ENCODE peak calls at places on chromosomes 16 and 17, in four cellular contexts. Q is putamen, I is Calu3, X is RWPE1. F is an unnamed sample.

GRCh38 chr16:69555867-69556266 is 9.9 kb upstream of the NFAT5 start:
- DNase-seq in Q (no peak), I (no peak), X (no peak), F (no peak)

GRCh38 chr17:81652901-81653771 is 3.2 kb downstream of the PDE6G start:
- DNase-seq in Q (no peak), I (no peak), X (no peak), F (no peak)

GRCh38 chr16:73527191-73527590 is 479.3 kb upstream of the ZFHX3 start:
- DNase-seq in Q (no peak), I (no peak), X (no peak), F (peak)

GRCh38 chr16:3175157-3176153 is 12.5 kb upstream of the OR1F1 start:
- DNase-seq in Q (no peak), I (peak), X (no peak), F (no peak)

GRCh38 chr17:32103476-32104113 is 38.7 kb upstream of the RHOT1 start:
- DNase-seq in Q (no peak), I (no peak), X (no peak), F (no peak)

GRCh38 chr16:58121132-58121531 is 8.0 kb downstream of the CFAP20 start:
- DNase-seq in Q (no peak), I (no peak), X (peak), F (no peak)

GRCh38 chr17:82205720-82206508 is 6.7 kb downstream of the CCDC57 start:
- DNase-seq in Q (peak), I (peak), X (peak), F (peak)

GRCh38 chr17:19672009-19672837 is 23.7 kb downstream of the ALDH3A2 start:
- DNase-seq in Q (peak), I (peak), X (no peak), F (peak)

GRCh38 chr17:1058423-1059130 is 61.6 kb downstream of the TIMM22 start:
- DNase-seq in Q (no peak), I (peak), X (peak), F (no peak)

GRCh38 chr17:18261146-18261515 is 669 bp downstream of the MIEF2 start:
- DNase-seq in Q (no peak), I (peak), X (peak), F (peak)

GRCh38 chr17:28657756-28658155 is 4.0 kb downstream of the SDF2 start:
- DNase-seq in Q (no peak), I (no peak), X (no peak), F (no peak)

GRCh38 chr16:86707581-86707980 is 129.2 kb downstream of the FOXL1 start:
- DNase-seq in Q (no peak), I (no peak), X (no peak), F (no peak)

GRCh38 chr17:1648582-1649115 is 1.0 kb downstream of the RILP start:
- DNase-seq in Q (peak), I (peak), X (peak), F (peak)

GRCh38 chr17:71432378-71433315 is 688.2 kb upstream of the SOX9 start:
- DNase-seq in Q (no peak), I (no peak), X (no peak), F (no peak)

GRCh38 chr16:84986102-84986501 is 25.2 kb downstream of the ZDHHC7 start:
- DNase-seq in Q (peak), I (no peak), X (no peak), F (no peak)

GRCh38 chr16:31118223-31119155 is 1.0 kb downstream of the KAT8 start:
- DNase-seq in Q (no peak), I (no peak), X (peak), F (no peak)

GRCh38 chr17:44919411-44919810 is 4.1 kb upstream of the GFAP start:
- DNase-seq in Q (no peak), I (no peak), X (no peak), F (no peak)

GRCh38 chr17:81287155-81287554 is 8.0 kb downstream of the SLC38A10 start:
- DNase-seq in Q (no peak), I (no peak), X (no peak), F (no peak)

GRCh38 chr16:24853830-24854229 is 8.1 kb downstream of the SLC5A11 start:
- DNase-seq in Q (peak), I (peak), X (no peak), F (no peak)

GRCh38 chr16:27641260-27641659 is 91.3 kb downstream of the KATNIP start:
- DNase-seq in Q (no peak), I (no peak), X (no peak), F (no peak)

GRCh38 chr17:1629647-1630310 is 1.1 kb upstream of the SLC43A2 start:
- DNase-seq in Q (no peak), I (peak), X (no peak), F (peak)

GRCh38 chr16:72884037-72884436 is 163.9 kb downstream of the ZFHX3 start:
- DNase-seq in Q (no peak), I (no peak), X (no peak), F (no peak)

GRCh38 chr17:31674717-31675349 is 184.2 kb downstream of the COPRS start:
- DNase-seq in Q (no peak), I (no peak), X (peak), F (no peak)

GRCh38 chr17:34556384-34556783 is 23.0 kb upstream of the TMEM132E start:
- DNase-seq in Q (no peak), I (no peak), X (no peak), F (no peak)

GRCh38 chr17:45228121-45228941 is 6.6 kb downstream of the FMNL1 start:
- DNase-seq in Q (no peak), I (no peak), X (no peak), F (peak)

GRCh38 chr16:35552763-35553162 is 2093.4 kb downstream of the TP53TG3F start:
- DNase-seq in Q (no peak), I (no peak), X (no peak), F (no peak)

GRCh38 chr16:81449241-81449640 is 4.6 kb downstream of the CMIP start:
- DNase-seq in Q (no peak), I (no peak), X (no peak), F (no peak)

GRCh38 chr17:28812980-28813377 is 29.6 kb downstream of the FAM222B start:
- DNase-seq in Q (no peak), I (no peak), X (peak), F (no peak)

GRCh38 chr17:21493993-21494392 is 117.8 kb downstream of the KCNJ12 start:
- DNase-seq in Q (no peak), I (no peak), X (no peak), F (no peak)

GRCh38 chr17:80445152-80446110 is 30.5 kb downstream of the ENDOV start:
- DNase-seq in Q (peak), I (no peak), X (no peak), F (no peak)

GRCh38 chr17:28402224-28402630 is 3.8 kb downstream of the SLC46A1 start:
- DNase-seq in Q (no peak), I (no peak), X (no peak), F (no peak)

GRCh38 chr17:78723001-78723796 is 58.9 kb downstream of the CYTH1 start:
- DNase-seq in Q (peak), I (no peak), X (no peak), F (no peak)